ENCODE peak calls at places on chromosomes 7 and 10, in four cellular contexts. A, E, N and L are unnamed samples.

GRCh38 chr7:95546647-95547046 is 49.7 kb downstream of the PDK4 start:
- DNase-seq in E (no peak), A (no peak), N (no peak), L (no peak)

GRCh38 chr10:76025124-76025477 is 593.7 kb downstream of the LRMDA start:
- DNase-seq in E (no peak), A (no peak), N (no peak), L (no peak)

GRCh38 chr7:151657173-151657572 is 137.5 kb upstream of the RHEB start:
- DNase-seq in E (no peak), N (no peak), A (no peak), L (no peak)

GRCh38 chr7:66183700-66184099 is 21.4 kb upstream of the TPST1 start:
- DNase-seq in N (no peak), E (no peak), A (no peak), L (no peak)

GRCh38 chr10:102230264-102230860 is 4.3 kb downstream of the ELOVL3 start:
- DNase-seq in A (peak), N (no peak), E (peak), L (no peak)

GRCh38 chr10:88243847-88244730 is 339.0 kb downstream of the RNLS start:
- DNase-seq in E (no peak), A (no peak), N (no peak), L (no peak)

GRCh38 chr7:36600869-36601530 is 123.3 kb downstream of the AOAH start:
- DNase-seq in E (no peak), N (no peak), A (peak), L (no peak)

GRCh38 chr10:49627644-49628247 is 13.9 kb downstream of the CHAT start:
- DNase-seq in N (no peak), E (no peak), A (no peak), L (no peak)

GRCh38 chr7:33903770-33904679 is 1.3 kb upstream of the BMPER start:
- DNase-seq in A (peak), E (no peak), N (peak), L (no peak)

GRCh38 chr7:25594122-25594521 is 365.8 kb upstream of the NPVF start:
- DNase-seq in A (no peak), E (no peak), N (no peak), L (no peak)

GRCh38 chr10:68348265-68348741 is 15.6 kb upstream of the PBLD start:
- DNase-seq in N (peak), E (peak), A (no peak), L (no peak)

GRCh38 chr7:28729276-28729675 is 228.9 kb downstream of the TRIL start:
- DNase-seq in E (no peak), A (no peak), N (no peak), L (no peak)
- TF ChIP-seq CBX5 in E (no peak), A (no peak), N (no peak), L (no peak)

GRCh38 chr7:88586219-88586618 is 173.3 kb upstream of the ZNF804B start:
- DNase-seq in N (no peak), E (no peak), A (no peak), L (no peak)
- TF ChIP-seq TAF1 in N (no peak), E (no peak), A (no peak), L (no peak)

GRCh38 chr7:133601607-133602006 is 348.7 kb downstream of the EXOC4 start:
- DNase-seq in A (no peak), E (no peak), N (no peak), L (no peak)

DNA sequence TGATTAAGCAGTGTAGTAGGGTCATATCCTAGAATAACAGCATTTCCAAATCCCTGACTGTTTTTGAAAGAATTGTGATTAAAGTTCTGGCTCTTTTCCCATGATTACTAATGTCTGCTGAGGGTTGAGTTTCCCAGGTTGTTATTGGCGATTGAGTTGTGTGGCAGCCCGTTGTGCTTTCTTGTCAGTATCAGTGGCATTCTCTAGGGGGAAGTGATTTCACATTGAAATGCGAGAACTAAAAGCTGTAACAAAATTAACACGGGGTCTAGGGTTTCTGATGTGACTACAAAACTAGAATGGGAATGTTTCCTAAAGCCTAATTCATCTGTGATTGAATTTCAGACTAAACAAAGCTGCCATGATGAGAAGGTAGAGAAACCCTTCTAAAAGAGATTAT is 349.4 kb downstream of the EXOC4 start:
- DNase-seq in A (no peak), N (no peak), E (no peak), L (no peak)
- TF ChIP-seq CBX5 in A (no peak), N (no peak), E (no peak), L (no peak)

GRCh38 chr10:132010484-132010883 is 28.8 kb upstream of the BNIP3 start:
- DNase-seq in E (no peak), A (no peak), N (no peak), L (no peak)
- TF ChIP-seq TAF1 in E (no peak), A (no peak), N (no peak), L (no peak)